ENCODE peak calls at places on chromosomes 11 and 22, in seven cellular contexts. K is neuronal stem cell, F is mesendoderm, N is mesenchymal stem cell, I is IMR-90, W is H1, C is trophoblast cell. D is an unnamed sample.

GRCh38 chr11:2301631-2302272 is at the start of the genes C11orf21 and TSPAN32:
- DNase-seq in K (no peak), F (no peak), N (peak), I (peak), W (no peak), C (no peak), D (no peak)

GRCh38 chr11:128262463-128263345 is 324.7 kb downstream of the ETS1 start:
- DNase-seq in K (no peak), F (no peak), N (no peak), I (no peak), W (no peak), C (no peak), D (no peak)

GRCh38 chr11:102186836-102187235 is 76.6 kb downstream of the YAP1 start:
- DNase-seq in K (peak), F (no peak), N (peak), I (no peak), W (no peak), C (no peak), D (no peak)

GRCh38 chr22:27238935-27239510 is 562.5 kb downstream of the MN1 start:
- DNase-seq in K (no peak), F (peak), N (peak), I (peak), W (no peak), C (peak), D (no peak)

GRCh38 chr11:33636104-33636503 is 64.5 kb downstream of the C11orf91 start:
- DNase-seq in K (no peak), F (no peak), N (no peak), I (no peak), W (no peak), C (peak), D (no peak)

GRCh38 chr11:43983221-43983795 is 40.9 kb downstream of the C11orf96 start:
- DNase-seq in K (no peak), F (no peak), N (no peak), I (peak), W (no peak), C (peak), D (no peak)

GRCh38 chr11:84558085-84558905 is 1068.8 kb downstream of the DLG2 start:
- DNase-seq in K (peak), F (peak), N (peak), I (peak), W (no peak), C (peak), D (peak)

GRCh38 chr11:71433648-71434450 is 14.3 kb downstream of the DHCR7 start:
- DNase-seq in K (no peak), F (no peak), N (peak), I (no peak), W (no peak), C (peak), D (no peak)

GRCh38 chr11:13837286-13837685 is 125.2 kb upstream of the SPON1 start:
- DNase-seq in K (no peak), F (no peak), N (no peak), I (peak), W (no peak), C (no peak), D (no peak)

GRCh38 chr22:24938741-24939341 is 7.7 kb downstream of the LHFPL7 start:
- DNase-seq in K (no peak), F (peak), N (peak), I (peak), W (no peak), C (peak), D (peak)

GRCh38 chr11:36090351-36091245 is 146.7 kb downstream of the LDLRAD3 start:
- DNase-seq in K (no peak), F (no peak), N (no peak), I (no peak), W (no peak), C (no peak), D (peak)

GRCh38 chr11:131408011-131408640 is 37.7 kb downstream of the NTM start:
- DNase-seq in K (no peak), F (peak), N (peak), I (peak), W (peak), C (peak), D (peak)

GRCh38 chr11:130137999-130138398 is 21.6 kb upstream of the ST14 start:
- DNase-seq in K (no peak), F (no peak), N (no peak), I (no peak), W (no peak), C (no peak), D (no peak)

GRCh38 chr11:85123752-85124231 is 503.4 kb downstream of the DLG2 start:
- DNase-seq in K (no peak), F (peak), N (no peak), I (no peak), W (no peak), C (no peak), D (no peak)

GRCh38 chr11:13861411-13861810 is 101.1 kb upstream of the SPON1 start:
- DNase-seq in K (no peak), F (no peak), N (no peak), I (no peak), W (no peak), C (no peak), D (no peak)

GRCh38 chr11:7278314-7278917 is 26.7 kb downstream of the SYT9 start:
- DNase-seq in K (peak), F (peak), N (peak), I (peak), W (no peak), C (peak), D (peak)

GRCh38 chr22:45159652-45160462 is 3.9 kb upstream of the NUP50 start:
- DNase-seq in K (no peak), F (peak), N (peak), I (peak), W (no peak), C (peak), D (no peak)

GRCh38 chr11:72229336-72229924 is 4.9 kb downstream of the INPPL1 start:
- DNase-seq in K (no peak), F (no peak), N (no peak), I (no peak), W (no peak), C (no peak), D (no peak)

GRCh38 chr11:44585421-44585820 is 20.0 kb downstream of the CD82 start:
- DNase-seq in K (no peak), F (no peak), N (no peak), I (no peak), W (no peak), C (no peak), D (no peak)

GRCh38 chr22:27827586-27828213 is 26.1 kb upstream of the MN1 start:
- DNase-seq in K (no peak), F (no peak), N (no peak), I (no peak), W (no peak), C (no peak), D (no peak)

GRCh38 chr11:128660957-128661356 is 32.9 kb upstream of the FLI1 start:
- DNase-seq in K (no peak), F (no peak), N (peak), I (no peak), W (no peak), C (no peak), D (no peak)

GRCh38 chr22:45704648-45705047 is 33.0 kb downstream of the ATXN10 start:
- DNase-seq in K (no peak), F (no peak), N (no peak), I (no peak), W (no peak), C (no peak), D (no peak)

GRCh38 chr11:99918761-99919160 is 768.3 kb upstream of the ARHGAP42 start:
- DNase-seq in K (no peak), F (peak), N (no peak), I (no peak), W (no peak), C (no peak), D (no peak)

GRCh38 chr11:96124155-96124554 is 200.2 kb upstream of the MTMR2 start:
- DNase-seq in K (no peak), F (no peak), N (no peak), I (no peak), W (no peak), C (no peak), D (no peak)

GRCh38 chr11:76380161-76380976 is 563 bp downstream of the THAP12 start:
- DNase-seq in K (peak), F (peak), N (peak), I (peak), W (no peak), C (peak), D (peak)

GRCh38 chr11:79440451-79441158 is at the start of gene TENM4:
- DNase-seq in K (peak), F (peak), N (peak), I (peak), W (no peak), C (peak), D (peak)

GRCh38 chr22:40808018-40808841 is 10.9 kb downstream of the SLC25A17 start:
- DNase-seq in K (no peak), F (no peak), N (no peak), I (peak), W (no peak), C (no peak), D (no peak)

GRCh38 chr11:72239849-72240460 is 4.0 kb downstream of the PHOX2A start:
- DNase-seq in K (no peak), F (peak), N (no peak), I (no peak), W (no peak), C (peak), D (peak)

GRCh38 chr11:3077846-3078440 is 20.7 kb upstream of the CARS1 start:
- DNase-seq in K (no peak), F (no peak), N (no peak), I (no peak), W (no peak), C (no peak), D (no peak)

GRCh38 chr11:67665537-67666302 is 8.7 kb downstream of the ALDH3B2 start:
- DNase-seq in K (no peak), F (no peak), N (no peak), I (no peak), W (no peak), C (peak), D (no peak)

GRCh38 chr22:30235687-30236170 is 10.8 kb downstream of the LIF start:
- DNase-seq in K (no peak), F (peak), N (peak), I (peak), W (no peak), C (no peak), D (no peak)

GRCh38 chr11:133115099-133115498 is 417.2 kb downstream of the OPCML start:
- DNase-seq in K (no peak), F (no peak), N (no peak), I (no peak), W (no peak), C (no peak), D (no peak)

GRCh38 chr11:106327134-106327533 is 249.7 kb downstream of the AASDHPPT start:
- DNase-seq in K (no peak), F (peak), N (no peak), I (no peak), W (peak), C (no peak), D (peak)

GRCh38 chr11:12389676-12390075 is 12.3 kb downstream of the PARVA start:
- DNase-seq in K (no peak), F (no peak), N (no peak), I (no peak), W (no peak), C (peak), D (no peak)
- H3K4ac ChIP-seq in K (no peak), F (no peak), N (no peak), I (peak), W (no peak), C (no peak), D (no peak)

DNA sequence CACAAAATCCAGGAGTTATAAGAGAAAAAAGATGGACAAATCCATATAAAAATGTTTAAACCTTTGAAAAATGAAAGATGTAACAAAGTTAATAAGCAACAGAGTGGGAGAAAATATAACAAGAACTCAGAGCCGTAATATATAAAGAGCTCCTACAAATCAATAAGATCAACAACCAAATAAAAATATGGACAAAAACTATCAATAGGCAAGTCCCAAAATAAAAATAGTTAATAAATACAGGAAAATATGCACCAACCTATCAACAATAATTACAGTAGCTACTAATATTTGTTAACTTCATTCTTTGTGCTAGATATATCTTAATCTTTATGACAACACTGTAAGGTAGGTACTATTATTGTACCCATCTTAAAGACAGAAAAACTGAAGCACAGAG is 2.8 kb downstream of the CARD10 start:
- DNase-seq in K (no peak), F (no peak), N (no peak), I (no peak), W (no peak), C (no peak), D (no peak)
- H3K4ac ChIP-seq in K (no peak), F (no peak), N (no peak), I (no peak), W (no peak), C (no peak), D (no peak)

GRCh38 chr11:86816251-86816726 is 15.9 kb downstream of the PRSS23 start:
- DNase-seq in K (no peak), F (no peak), N (peak), I (peak), W (no peak), C (no peak), D (no peak)
- H3K4ac ChIP-seq in K (no peak), F (no peak), N (peak), I (peak), W (no peak), C (peak), D (no peak)

GRCh38 chr11:1035577-1036283 is 788 bp downstream of the MUC6 start:
- DNase-seq in K (no peak), F (no peak), N (no peak), I (no peak), W (no peak), C (no peak), D (no peak)
- H3K4ac ChIP-seq in K (no peak), F (no peak), N (no peak), I (no peak), W (no peak), C (no peak), D (no peak)